ENCODE peak calls at places on chromosomes 3 and 15, in four cellular contexts. One of them, this sample, is unnamed.

GRCh38 chr15:31605467-31605931 is 278.9 kb downstream of the KLF13 start:
- DNase-seq in mucosa of descending colon: no peak
- DNase-seq in spleen: no peak
- DNase-seq in OCI-LY7: no peak
- DNase-seq in this sample: peak

GRCh38 chr3:101128786-101129185 is 135.6 kb upstream of the ABI3BP start:
- DNase-seq in spleen: no peak
- DNase-seq in OCI-LY7: no peak
- DNase-seq in mucosa of descending colon: no peak
- DNase-seq in this sample: no peak

GRCh38 chr3:53554559-53555511 is 60.4 kb downstream of the CACNA1D start:
- DNase-seq in mucosa of descending colon: no peak
- DNase-seq in OCI-LY7: no peak
- DNase-seq in spleen: no peak
- DNase-seq in this sample: no peak

GRCh38 chr3:30578479-30578878 is 27.9 kb upstream of the TGFBR2 start:
- DNase-seq in OCI-LY7: no peak
- DNase-seq in mucosa of descending colon: peak
- DNase-seq in spleen: peak
- DNase-seq in this sample: no peak

GRCh38 chr15:45630958-45631691 is 3.7 kb upstream of the SQOR start:
- DNase-seq in spleen: no peak
- DNase-seq in mucosa of descending colon: no peak
- DNase-seq in OCI-LY7: no peak
- DNase-seq in this sample: no peak

GRCh38 chr3:13379191-13379830 is 40.8 kb downstream of the NUP210 start:
- DNase-seq in OCI-LY7: no peak
- DNase-seq in spleen: no peak
- DNase-seq in mucosa of descending colon: no peak
- DNase-seq in this sample: no peak

GRCh38 chr3:58342676-58343075 is 10.0 kb downstream of the PXK start:
- DNase-seq in spleen: no peak
- DNase-seq in OCI-LY7: no peak
- DNase-seq in mucosa of descending colon: no peak
- DNase-seq in this sample: no peak

GRCh38 chr15:31339558-31339895 is 12.9 kb downstream of the KLF13 start:
- DNase-seq in spleen: no peak
- DNase-seq in OCI-LY7: no peak
- DNase-seq in mucosa of descending colon: no peak
- DNase-seq in this sample: no peak

GRCh38 chr3:40043444-40043755 is 234.0 kb downstream of the MYRIP start:
- DNase-seq in mucosa of descending colon: no peak
- DNase-seq in OCI-LY7: no peak
- DNase-seq in spleen: no peak
- DNase-seq in this sample: no peak

GRCh38 chr3:158842946-158843345 is 41.1 kb downstream of the MFSD1 start:
- DNase-seq in spleen: no peak
- DNase-seq in OCI-LY7: no peak
- DNase-seq in mucosa of descending colon: no peak
- DNase-seq in this sample: no peak

GRCh38 chr3:147619925-147620580 is 210.9 kb downstream of the ZIC1 start:
- DNase-seq in spleen: no peak
- DNase-seq in OCI-LY7: no peak
- DNase-seq in mucosa of descending colon: no peak
- DNase-seq in this sample: no peak

GRCh38 chr3:35987386-35987785 is 348.1 kb downstream of the ARPP21 start:
- DNase-seq in mucosa of descending colon: no peak
- DNase-seq in OCI-LY7: no peak
- DNase-seq in spleen: no peak
- DNase-seq in this sample: no peak

GRCh38 chr15:52137432-52138357 is 25.1 kb upstream of the BCL2L10 start:
- DNase-seq in spleen: no peak
- DNase-seq in OCI-LY7: no peak
- DNase-seq in mucosa of descending colon: no peak
- DNase-seq in this sample: no peak

GRCh38 chr3:196273655-196274054 is 13.9 kb downstream of the PCYT1A start:
- DNase-seq in spleen: no peak
- DNase-seq in mucosa of descending colon: no peak
- DNase-seq in OCI-LY7: no peak
- DNase-seq in this sample: no peak

GRCh38 chr15:63133786-63134185 is 12.1 kb downstream of the LACTB start:
- DNase-seq in OCI-LY7: no peak
- DNase-seq in spleen: no peak
- DNase-seq in mucosa of descending colon: no peak
- DNase-seq in this sample: no peak

GRCh38 chr3:51967384-51968174 is at the start of gene PCBP4:
- DNase-seq in mucosa of descending colon: peak
- DNase-seq in OCI-LY7: no peak
- DNase-seq in spleen: no peak
- DNase-seq in this sample: no peak

GRCh38 chr3:123791417-123791816 is 92.7 kb downstream of the MYLK start:
- DNase-seq in mucosa of descending colon: no peak
- DNase-seq in OCI-LY7: no peak
- DNase-seq in spleen: no peak
- DNase-seq in this sample: no peak

GRCh38 chr3:18402140-18402834 is 22.9 kb downstream of the SATB1 start:
- DNase-seq in OCI-LY7: no peak
- DNase-seq in spleen: no peak
- DNase-seq in mucosa of descending colon: no peak
- DNase-seq in this sample: peak
- H3K4me3 ChIP-seq in OCI-LY7: no peak
- H3K4me3 ChIP-seq in spleen: no peak
- H3K4me3 ChIP-seq in mucosa of descending colon: no peak
- H3K4me3 ChIP-seq in this sample: no peak

DNA sequence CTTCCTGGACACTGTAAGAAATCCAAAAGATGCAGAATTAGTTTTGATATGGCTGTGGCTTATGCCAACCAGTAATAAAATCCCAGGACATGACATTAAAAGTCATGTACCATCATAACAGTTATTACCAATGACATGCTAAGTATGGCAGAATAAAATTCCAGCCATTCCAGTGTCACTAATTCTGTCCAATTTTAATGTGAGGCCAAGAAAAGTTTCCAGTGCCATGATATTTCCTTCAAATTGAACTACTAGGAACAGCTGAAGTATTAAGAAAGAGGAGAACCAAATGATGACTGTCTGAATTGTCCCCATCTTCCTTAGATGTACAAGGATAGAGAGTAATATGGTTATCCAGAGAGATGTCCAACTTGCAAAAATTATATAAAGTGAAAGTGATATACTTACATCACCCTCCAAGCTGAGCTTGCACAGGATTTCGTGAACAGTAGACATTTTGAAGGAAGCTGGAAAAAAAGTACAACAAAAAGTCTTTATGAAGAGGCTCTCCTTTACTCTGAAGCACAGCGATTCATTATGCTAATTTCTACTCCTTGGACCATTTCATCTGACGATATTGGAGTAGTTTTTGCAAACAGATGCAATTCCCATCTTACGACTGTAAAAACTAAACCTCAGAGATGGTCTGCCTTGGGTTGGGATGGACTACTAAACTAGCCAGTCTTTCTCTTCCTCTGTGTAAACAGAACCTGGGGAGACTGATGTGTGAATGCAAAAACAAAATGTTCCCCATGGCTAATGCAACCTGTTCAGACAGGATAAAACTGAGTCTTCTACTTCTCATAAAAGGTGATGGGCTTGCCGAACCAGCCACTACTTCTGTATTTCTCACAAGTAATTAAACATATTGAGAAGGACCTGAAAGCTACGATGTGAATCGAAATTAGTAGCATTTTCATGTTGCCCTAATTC is 11.9 kb downstream of the ANXA2 start:
- DNase-seq in spleen: no peak
- DNase-seq in mucosa of descending colon: no peak
- DNase-seq in OCI-LY7: no peak
- DNase-seq in this sample: no peak
- H3K4me3 ChIP-seq in spleen: no peak
- H3K4me3 ChIP-seq in mucosa of descending colon: no peak
- H3K4me3 ChIP-seq in OCI-LY7: no peak
- H3K4me3 ChIP-seq in this sample: no peak

GRCh38 chr15:44177139-44177538 is 17.9 kb downstream of the FRMD5 start:
- DNase-seq in spleen: no peak
- DNase-seq in mucosa of descending colon: no peak
- DNase-seq in OCI-LY7: no peak
- DNase-seq in this sample: no peak

DNA sequence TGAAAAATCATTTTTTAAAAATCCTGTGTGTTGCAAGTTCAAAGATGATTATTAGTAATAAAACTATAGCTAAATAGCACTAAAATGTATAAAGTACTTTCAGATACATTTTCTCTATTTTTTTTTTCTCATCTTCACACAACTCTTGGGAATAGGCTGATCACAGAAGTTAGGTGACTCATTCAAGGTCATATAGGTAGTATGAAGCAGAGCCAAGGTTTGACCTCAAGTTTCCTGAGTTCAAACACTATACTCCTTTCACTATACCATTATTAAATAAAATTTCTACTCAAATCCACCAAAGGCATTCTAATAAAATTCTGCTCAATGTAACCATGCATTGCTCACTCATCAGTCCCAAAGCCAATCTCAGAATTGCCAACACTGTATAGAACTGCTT is 21.3 kb downstream of the FRMD5 start:
- DNase-seq in mucosa of descending colon: no peak
- DNase-seq in spleen: no peak
- DNase-seq in OCI-LY7: no peak
- DNase-seq in this sample: no peak
- H3K4me3 ChIP-seq in mucosa of descending colon: no peak
- H3K4me3 ChIP-seq in spleen: no peak
- H3K4me3 ChIP-seq in OCI-LY7: no peak
- H3K4me3 ChIP-seq in this sample: no peak

GRCh38 chr3:172982731-172983364 is 158.2 kb downstream of the SPATA16 start:
- DNase-seq in spleen: no peak
- DNase-seq in OCI-LY7: no peak
- DNase-seq in mucosa of descending colon: no peak
- DNase-seq in this sample: peak
- H3K4me3 ChIP-seq in spleen: no peak
- H3K4me3 ChIP-seq in OCI-LY7: no peak
- H3K4me3 ChIP-seq in mucosa of descending colon: no peak
- H3K4me3 ChIP-seq in this sample: no peak

DNA sequence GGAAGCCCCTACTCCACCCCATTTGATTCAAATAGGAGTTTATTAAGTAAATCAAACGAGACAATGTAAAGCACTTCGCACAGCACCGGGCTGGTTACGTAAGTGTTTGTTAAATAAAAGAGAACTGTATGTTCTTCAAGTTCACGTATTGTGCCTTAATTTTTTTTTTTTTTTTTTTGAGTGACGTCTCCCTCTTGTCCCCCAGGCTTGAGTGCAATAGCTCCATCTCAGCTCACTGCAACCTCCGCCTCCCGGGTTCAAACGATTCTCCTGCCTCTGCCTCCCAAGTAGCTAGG is 1.3 kb upstream of the WWTR1 start:
- DNase-seq in OCI-LY7: no peak
- DNase-seq in mucosa of descending colon: no peak
- DNase-seq in spleen: no peak
- DNase-seq in this sample: no peak
- H3K4me3 ChIP-seq in OCI-LY7: no peak
- H3K4me3 ChIP-seq in mucosa of descending colon: no peak
- H3K4me3 ChIP-seq in spleen: peak
- H3K4me3 ChIP-seq in this sample: no peak

GRCh38 chr3:125334675-125335560 is 40.2 kb downstream of the ZNF148 start:
- DNase-seq in mucosa of descending colon: no peak
- DNase-seq in OCI-LY7: no peak
- DNase-seq in spleen: no peak
- DNase-seq in this sample: no peak
- H3K4me3 ChIP-seq in mucosa of descending colon: no peak
- H3K4me3 ChIP-seq in OCI-LY7: no peak
- H3K4me3 ChIP-seq in spleen: no peak
- H3K4me3 ChIP-seq in this sample: no peak

GRCh38 chr3:50259432-50260026 is 9.4 kb upstream of the SEMA3B start:
- DNase-seq in spleen: no peak
- DNase-seq in mucosa of descending colon: no peak
- DNase-seq in OCI-LY7: no peak
- DNase-seq in this sample: no peak
- H3K4me3 ChIP-seq in spleen: peak
- H3K4me3 ChIP-seq in mucosa of descending colon: peak
- H3K4me3 ChIP-seq in OCI-LY7: peak
- H3K4me3 ChIP-seq in this sample: peak

GRCh38 chr3:170275832-170276231 is 53.6 kb downstream of the PRKCI start:
- DNase-seq in spleen: no peak
- DNase-seq in OCI-LY7: no peak
- DNase-seq in mucosa of descending colon: no peak
- DNase-seq in this sample: no peak

GRCh38 chr3:170274641-170275040 is 52.4 kb downstream of the PRKCI start:
- DNase-seq in spleen: no peak
- DNase-seq in OCI-LY7: no peak
- DNase-seq in mucosa of descending colon: no peak
- DNase-seq in this sample: no peak

GRCh38 chr3:170278632-170279031 is 56.4 kb downstream of the PRKCI start:
- DNase-seq in OCI-LY7: peak
- DNase-seq in mucosa of descending colon: no peak
- DNase-seq in spleen: no peak
- DNase-seq in this sample: no peak

GRCh38 chr3:170277833-170278586 is 55.8 kb downstream of the PRKCI start:
- DNase-seq in mucosa of descending colon: no peak
- DNase-seq in spleen: no peak
- DNase-seq in OCI-LY7: peak
- DNase-seq in this sample: peak
- H3K4me3 ChIP-seq in mucosa of descending colon: no peak
- H3K4me3 ChIP-seq in spleen: peak
- H3K4me3 ChIP-seq in OCI-LY7: no peak
- H3K4me3 ChIP-seq in this sample: no peak

GRCh38 chr3:10530241-10530640 is 24.9 kb upstream of the ATP2B2 start:
- DNase-seq in mucosa of descending colon: no peak
- DNase-seq in spleen: no peak
- DNase-seq in OCI-LY7: no peak
- DNase-seq in this sample: no peak
- H3K4me3 ChIP-seq in mucosa of descending colon: no peak
- H3K4me3 ChIP-seq in spleen: no peak
- H3K4me3 ChIP-seq in OCI-LY7: no peak
- H3K4me3 ChIP-seq in this sample: no peak

GRCh38 chr3:43769097-43769470 is 78.3 kb downstream of the ABHD5 start:
- DNase-seq in spleen: no peak
- DNase-seq in OCI-LY7: no peak
- DNase-seq in mucosa of descending colon: no peak
- DNase-seq in this sample: no peak

GRCh38 chr3:43766672-43767465 is 76.1 kb downstream of the ABHD5 start:
- DNase-seq in OCI-LY7: no peak
- DNase-seq in mucosa of descending colon: no peak
- DNase-seq in spleen: no peak
- DNase-seq in this sample: no peak

GRCh38 chr3:43770426-43771103 is 79.8 kb downstream of the ABHD5 start:
- DNase-seq in OCI-LY7: no peak
- DNase-seq in mucosa of descending colon: peak
- DNase-seq in spleen: no peak
- DNase-seq in this sample: no peak

GRCh38 chr3:43768594-43768993 is 77.9 kb downstream of the ABHD5 start:
- DNase-seq in spleen: no peak
- DNase-seq in mucosa of descending colon: no peak
- DNase-seq in OCI-LY7: no peak
- DNase-seq in this sample: no peak

GRCh38 chr3:43769471-43770425 is 79.0 kb downstream of the ABHD5 start:
- DNase-seq in mucosa of descending colon: peak
- DNase-seq in OCI-LY7: peak
- DNase-seq in spleen: peak
- DNase-seq in this sample: peak
- H3K4me3 ChIP-seq in mucosa of descending colon: no peak
- H3K4me3 ChIP-seq in OCI-LY7: no peak
- H3K4me3 ChIP-seq in spleen: peak
- H3K4me3 ChIP-seq in this sample: no peak

This sample was measured in Jurkat, Clone E6-1.